ENCODE peak calls at places on chromosomes 13 and 19, in five cellular contexts. F is fibroblast of mammary gland, V is midbrain, I is LHCN-M2, S is amniotic epithelial cell. B is an unnamed sample.

GRCh38 chr19:5172859-5173577 is 167.6 kb downstream of the PTPRS start:
- DNase-seq in F (peak; percentile 98), V (no peak), I (peak; percentile 99), S (peak; percentile 82), B (peak; percentile 100)

GRCh38 chr13:92126399-92126798 is 728.0 kb downstream of the GPC5 start:
- DNase-seq in F (no peak), V (no peak), I (no peak), S (no peak), B (no peak)

GRCh38 chr19:58543826-58544590 is at the start of gene TRIM28:
- DNase-seq in F (peak; percentile 99), V (no peak), I (peak; percentile 99), S (peak; percentile 99), B (peak; percentile 99)

GRCh38 chr13:63010072-63010658 is 1594.5 kb upstream of the PCDH20 start:
- DNase-seq in F (no peak), V (no peak), I (no peak), S (no peak), B (no peak)

GRCh38 chr13:40503966-40504591 is 162.4 kb downstream of the FOXO1 start:
- DNase-seq in F (peak; percentile 83), V (no peak), I (peak; percentile 89), S (peak; percentile 97), B (peak; percentile 92)

GRCh38 chr19:1577090-1577928 is 9.2 kb upstream of the MEX3D start:
- DNase-seq in F (no peak), V (no peak), I (no peak), S (no peak), B (no peak)

GRCh38 chr13:112852392-112852791 is 116.6 kb upstream of the MCF2L start:
- DNase-seq in F (no peak), V (no peak), I (no peak), S (no peak), B (no peak)

GRCh38 chr13:42926555-42926954 is 65.5 kb downstream of the EPSTI1 start:
- DNase-seq in F (no peak), V (no peak), I (peak; percentile 15), S (peak; percentile 60), B (no peak)

GRCh38 chr13:60617863-60618733 is 221.1 kb downstream of the TDRD3 start:
- DNase-seq in F (peak; percentile 54), V (peak; percentile 10), I (peak; percentile 23), S (peak; percentile 13), B (peak; percentile 40)

GRCh38 chr13:110652755-110653154 is 37.4 kb downstream of the NAXD start:
- DNase-seq in F (no peak), V (no peak), I (no peak), S (no peak), B (no peak)

GRCh38 chr13:85828094-85828684 is 29.0 kb upstream of the SLITRK6 start:
- DNase-seq in F (peak; percentile 15), V (peak; percentile 2), I (peak; percentile 3), S (peak; percentile 9), B (peak; percentile 3)

GRCh38 chr13:44796597-44797517 is 192.4 kb downstream of the NUFIP1 start:
- DNase-seq in F (no peak), V (no peak), I (no peak), S (no peak), B (no peak)

GRCh38 chr19:35066691-35067563 is 25.4 kb downstream of the HPN start:
- DNase-seq in F (peak; percentile 79), V (peak; percentile 91), I (peak; percentile 77), S (peak; percentile 78), B (peak; percentile 71)

GRCh38 chr19:23971598-23971997 is 56.9 kb downstream of the ZNF726 start:
- DNase-seq in F (no peak), V (no peak), I (no peak), S (no peak), B (no peak)

GRCh38 chr13:43441916-43442315 is 344.9 kb downstream of the ENOX1 start:
- DNase-seq in F (no peak), V (no peak), I (no peak), S (no peak), B (no peak)

GRCh38 chr19:18696023-18696422 is 12.5 kb downstream of the CRTC1 start:
- DNase-seq in F (no peak), V (no peak), I (no peak), S (no peak), B (no peak)

GRCh38 chr13:112968910-112969691 is at the start of gene MCF2L:
- DNase-seq in F (peak; percentile 37), V (peak; percentile 33), I (peak; percentile 31), S (peak; percentile 84), B (peak; percentile 6)

GRCh38 chr13:98443329-98443728 is 133.6 kb downstream of the STK24 start:
- DNase-seq in F (peak; percentile 88), V (no peak), I (peak; percentile 81), S (peak; percentile 72), B (peak; percentile 69)

GRCh38 chr13:110319774-110320509 is 12.9 kb downstream of the COL4A2 start:
- DNase-seq in F (peak; percentile 78), V (no peak), I (peak; percentile 60), S (peak; percentile 91), B (peak; percentile 91)

GRCh38 chr19:56091066-56091490 is 30.0 kb downstream of the ZNF787 start:
- DNase-seq in F (peak; percentile 78), V (no peak), I (peak; percentile 46), S (peak; percentile 75), B (no peak)

GRCh38 chr13:106566682-106567420 is 1.1 kb downstream of the ARGLU1 start:
- DNase-seq in F (peak; percentile 64), V (peak; percentile 24), I (peak; percentile 49), S (peak; percentile 51), B (peak; percentile 61)

GRCh38 chr13:20570540-20570939 is 3.6 kb downstream of the IFT88 start:
- DNase-seq in F (peak; percentile 79), V (no peak), I (no peak), S (peak; percentile 91), B (no peak)

GRCh38 chr19:38989066-38989605 is 13.6 kb upstream of the FBXO17 start:
- DNase-seq in F (no peak), V (no peak), I (peak; percentile 52), S (no peak), B (peak; percentile 78)

GRCh38 chr19:14683439-14683838 is 6.4 kb upstream of the ZNF333 start:
- DNase-seq in F (no peak), V (no peak), I (no peak), S (no peak), B (no peak)

GRCh38 chr13:45121421-45121820 is 1.1 kb downstream of the GTF2F2 start:
- DNase-seq in F (peak; percentile 49), V (no peak), I (peak; percentile 52), S (no peak), B (peak; percentile 38)

GRCh38 chr19:31572671-31573298 is 223.5 kb upstream of the TSHZ3 start:
- DNase-seq in F (no peak), V (no peak), I (no peak), S (no peak), B (no peak)

GRCh38 chr19:18794692-18795091 is 3.6 kb upstream of the COMP start:
- DNase-seq in F (no peak), V (no peak), I (no peak), S (no peak), B (no peak)

B was measured in M059J.